ENCODE peak calls at places on chromosomes 2 and 18, in six cellular contexts. M, W, D, S, Y and H are unnamed samples.

GRCh38 chr18:55833543-55833942 is 245.6 kb upstream of the TCF4 start:
- DNase-seq in D (no peak), M (no peak), W (no peak), Y (no peak), S (no peak), H (no peak)

GRCh38 chr2:46873632-46874068 is 42.0 kb downstream of the MCFD2 start:
- DNase-seq in W (no peak), S (peak; percentile 73), Y (peak; percentile 70), M (peak; percentile 76), D (no peak), H (peak; percentile 83)

GRCh38 chr2:63050916-63051794 is 525 bp downstream of the OTX1 start:
- DNase-seq in M (no peak), W (peak; percentile 61), Y (no peak), D (peak; percentile 74), S (peak; percentile 50), H (no peak)

GRCh38 chr2:239991689-239992314 is 33.3 kb downstream of the NDUFA10 start:
- DNase-seq in Y (peak; percentile 69), M (peak; percentile 27), W (no peak), S (no peak), D (no peak), H (no peak)

GRCh38 chr2:111049792-111050640 is 70.7 kb upstream of the BCL2L11 start:
- DNase-seq in Y (no peak), W (no peak), S (no peak), M (no peak), D (no peak), H (no peak)

GRCh38 chr2:54514819-54515569 is 58.9 kb downstream of the SPTBN1 start:
- DNase-seq in Y (no peak), D (no peak), S (no peak), W (no peak), M (no peak), H (no peak)

GRCh38 chr2:98380203-98380535 is 33.9 kb downstream of the CNGA3 start:
- DNase-seq in S (no peak), W (no peak), D (no peak), Y (no peak), M (no peak), H (no peak)

GRCh38 chr2:11631462-11631861 is 38.5 kb downstream of the NTSR2 start:
- DNase-seq in S (no peak), Y (no peak), D (no peak), W (no peak), M (no peak), H (no peak)

GRCh38 chr2:241300000-241300399 is 15.5 kb downstream of the HDLBP start:
- DNase-seq in W (no peak), S (no peak), D (peak; percentile 58), Y (no peak), M (no peak), H (no peak)

GRCh38 chr2:197786010-197786877 is 1.1 kb upstream of the BOLL start:
- DNase-seq in Y (no peak), W (peak; percentile 75), D (peak; percentile 92), M (no peak), S (peak; percentile 54), H (no peak)

GRCh38 chr2:19361325-19361990 is 3.0 kb upstream of the OSR1 start:
- DNase-seq in D (peak; percentile 88), Y (no peak), S (peak; percentile 61), W (peak; percentile 77), M (no peak), H (no peak)

GRCh38 chr2:189676471-189676870 is 2.0 kb downstream of the ANKAR start:
- DNase-seq in D (no peak), Y (no peak), W (no peak), S (no peak), M (no peak), H (no peak)

GRCh38 chr18:52427521-52428175 is 87.7 kb downstream of the DCC start:
- DNase-seq in Y (no peak), S (no peak), D (no peak), W (no peak), M (no peak), H (no peak)

GRCh38 chr2:85631316-85631715 is 15.3 kb downstream of the USP39 start:
- DNase-seq in S (no peak), D (no peak), Y (no peak), W (no peak), M (no peak), H (no peak)

GRCh38 chr2:128402921-128403670 is 84.4 kb upstream of the HS6ST1 start:
- DNase-seq in S (no peak), M (no peak), Y (no peak), W (peak; percentile 38), D (no peak), H (no peak)

GRCh38 chr2:187360286-187360685 is 87.8 kb downstream of the CALCRL start:
- DNase-seq in D (no peak), Y (no peak), M (no peak), S (no peak), W (no peak), H (no peak)

GRCh38 chr2:36717556-36718266 is 21.2 kb downstream of the VIT start:
- DNase-seq in S (no peak), W (no peak), Y (no peak), M (no peak), D (no peak), H (no peak)

GRCh38 chr2:170848587-170848986 is 31.9 kb downstream of the GAD1 start:
- DNase-seq in M (no peak), Y (no peak), D (no peak), W (no peak), S (no peak), H (no peak)

GRCh38 chr2:238117199-238118154 is 17.3 kb downstream of the ESPNL start:
- DNase-seq in D (peak; percentile 52), M (no peak), W (peak; percentile 48), Y (no peak), S (peak; percentile 33), H (no peak)

GRCh38 chr2:232438951-232439757 is 16.8 kb upstream of the ALPI start:
- DNase-seq in D (peak; percentile 70), W (peak; percentile 60), S (peak; percentile 58), Y (no peak), M (no peak), H (no peak)

GRCh38 chr18:76923485-76924085 is 101.2 kb downstream of the ZNF236 start:
- DNase-seq in S (no peak), D (no peak), Y (no peak), W (no peak), M (peak; percentile 34), H (no peak)

GRCh38 chr2:207764096-207764630 is 5.5 kb downstream of the FZD5 start:
- DNase-seq in Y (no peak), D (no peak), M (no peak), W (no peak), S (no peak), H (no peak)

GRCh38 chr18:77512152-77512551 is 262.5 kb downstream of the GALR1 start:
- DNase-seq in Y (no peak), S (no peak), W (no peak), D (no peak), M (no peak), H (no peak)

GRCh38 chr2:74500578-74500946 is 1.2 kb upstream of the LBX2 start:
- DNase-seq in D (no peak), M (no peak), W (no peak), Y (no peak), S (no peak), H (no peak)

GRCh38 chr2:74499940-74500577 is 656 bp upstream of the LBX2 start:
- DNase-seq in M (no peak), S (no peak), Y (no peak), W (no peak), D (no peak), H (no peak)

GRCh38 chr2:74497777-74498499 is 1.5 kb downstream of the LBX2 start:
- DNase-seq in W (peak; percentile 67), S (peak; percentile 74), Y (no peak), D (peak; percentile 90), M (no peak), H (no peak)

GRCh38 chr2:74498500-74499268 is 719 bp downstream of the LBX2 start:
- DNase-seq in Y (no peak), M (no peak), S (peak; percentile 70), D (peak; percentile 79), W (no peak), H (no peak)

GRCh38 chr2:74499269-74499939 is at the start of gene LBX2:
- DNase-seq in D (peak; percentile 84), W (no peak), S (no peak), M (no peak), Y (no peak), H (no peak)
- TF ChIP-seq POLR2A in D (no peak), W (no peak), S (peak; percentile 18), M (no peak), Y (no peak), H (no peak)

GRCh38 chr2:134367915-134368911 is 114.3 kb downstream of the MGAT5 start:
- DNase-seq in Y (no peak), S (no peak), M (no peak), W (no peak), D (no peak), H (no peak)
- H3K4me1 ChIP-seq in Y (no peaks in the 10 kb centered on the region), S (peaks cover 11% of the 10 kb centered on the region), M (no peaks in the 10 kb centered on the region), W (peaks cover 71% of the 10 kb centered on the region), D (peaks cover 7% of the 10 kb centered on the region), H (peaks cover 3% of the 10 kb centered on the region)

GRCh38 chr2:144508162-144508765 is 11.7 kb downstream of the ZEB2 start:
- DNase-seq in M (no peak), W (no peak), S (no peak), D (peak; percentile 74), Y (no peak), H (no peak)

GRCh38 chr2:144509001-144509545 is 10.8 kb downstream of the ZEB2 start:
- DNase-seq in W (no peak), Y (no peak), M (no peak), S (no peak), D (no peak), H (no peak)

GRCh38 chr2:144510206-144510991 is 9.5 kb downstream of the ZEB2 start:
- DNase-seq in Y (no peak), S (no peak), W (no peak), M (no peak), D (no peak), H (no peak)

GRCh38 chr2:144511222-144511855 is 8.6 kb downstream of the ZEB2 start:
- DNase-seq in W (no peak), Y (no peak), M (no peak), D (no peak), S (no peak), H (no peak)

GRCh38 chr2:144509548-144510205 is 10.2 kb downstream of the ZEB2 start:
- DNase-seq in D (no peak), M (no peak), Y (no peak), W (no peak), S (no peak), H (no peak)
- TF ChIP-seq POLR2A in D (no peak), M (no peak), Y (no peak), W (no peak), S (no peak), H (no peak)

GRCh38 chr2:9806298-9806610 is 37.0 kb upstream of the TAF1B start:
- DNase-seq in W (no peak), Y (no peak), S (no peak), D (no peak), M (no peak), H (no peak)

GRCh38 chr2:9805435-9806297 is 37.6 kb upstream of the TAF1B start:
- DNase-seq in D (no peak), M (no peak), S (no peak), Y (peak; percentile 29), W (no peak), H (no peak)

GRCh38 chr2:9807555-9808305 is 35.5 kb upstream of the TAF1B start:
- DNase-seq in D (peak; percentile 30), S (no peak), Y (no peak), M (no peak), W (no peak), H (no peak)

GRCh38 chr2:9806656-9807055 is 36.6 kb upstream of the TAF1B start:
- DNase-seq in M (no peak), S (no peak), D (no peak), Y (no peak), W (no peak), H (no peak)

GRCh38 chr2:9807056-9807455 is 36.2 kb upstream of the TAF1B start:
- DNase-seq in S (no peak), W (no peak), M (no peak), D (peak; percentile 54), Y (no peak), H (no peak)
- H3K4me1 ChIP-seq in S (no peaks in the 10 kb centered on the region), W (no peaks in the 10 kb centered on the region), M (peaks cover 16% of the 10 kb centered on the region), D (peaks cover 11% of the 10 kb centered on the region), Y (no peaks in the 10 kb centered on the region), H (no peaks in the 10 kb centered on the region)